ENCODE peak calls at places on chromosomes 7 and 10, in eight cellular contexts. K, L, J, D, I, F, R and B are unnamed samples.

GRCh38 chr10:15896654-15897053 is 36.3 kb upstream of the MINDY3 start:
- DNase-seq in I (no peak), K (no peak), D (no peak), L (no peak), R (no peak), F (no peak), J (no peak), B (no peak)

GRCh38 chr10:102230861-102231356 is 4.8 kb downstream of the ELOVL3 start:
- DNase-seq in J (peak), D (no peak), R (peak), K (peak), I (peak), F (no peak), L (peak), B (no peak)

GRCh38 chr10:125795111-125795510 is 19.5 kb upstream of the MMP21 start:
- DNase-seq in J (no peak), R (no peak), F (peak), K (no peak), D (no peak), L (no peak), I (no peak), B (no peak)

GRCh38 chr7:99109108-99110051 is 34.5 kb downstream of the SMURF1 start:
- DNase-seq in D (peak), L (no peak), K (peak), F (peak), J (peak), R (no peak), I (no peak), B (peak)

GRCh38 chr7:104160375-104160774 is 47.4 kb downstream of the ORC5 start:
- DNase-seq in I (no peak), R (no peak), K (no peak), J (no peak), D (no peak), L (peak), F (no peak), B (peak)

GRCh38 chr7:101465576-101466196 is 103.0 kb downstream of the COL26A1 start:
- DNase-seq in D (no peak), R (no peak), I (no peak), L (no peak), F (no peak), K (no peak), J (no peak), B (peak)

GRCh38 chr10:71663311-71663710 is 56.3 kb downstream of the C10orf105 start:
- DNase-seq in R (no peak), L (no peak), I (no peak), J (no peak), K (no peak), F (no peak), D (no peak), B (no peak)

GRCh38 chr7:97346349-97346748 is 228.9 kb downstream of the SDHAF3 start:
- DNase-seq in J (no peak), I (no peak), F (no peak), D (no peak), L (no peak), K (no peak), R (no peak), B (no peak)

GRCh38 chr7:13069832-13070231 is 382.4 kb downstream of the ARL4A start:
- DNase-seq in D (no peak), F (no peak), K (no peak), I (no peak), J (no peak), L (no peak), R (no peak), B (no peak)

GRCh38 chr10:21694646-21695045 is 160.6 kb downstream of the MLLT10 start:
- DNase-seq in F (no peak), L (no peak), R (no peak), J (no peak), I (no peak), K (no peak), D (peak), B (no peak)

GRCh38 chr7:124649397-124650029 is 116.1 kb downstream of the GPR37 start:
- DNase-seq in F (no peak), L (no peak), J (no peak), K (no peak), I (no peak), R (no peak), D (no peak), B (no peak)

GRCh38 chr7:120920588-120920987 is 30.0 kb upstream of the ING3 start:
- DNase-seq in I (no peak), J (no peak), K (no peak), D (no peak), L (no peak), F (no peak), R (no peak), B (no peak)

DNA sequence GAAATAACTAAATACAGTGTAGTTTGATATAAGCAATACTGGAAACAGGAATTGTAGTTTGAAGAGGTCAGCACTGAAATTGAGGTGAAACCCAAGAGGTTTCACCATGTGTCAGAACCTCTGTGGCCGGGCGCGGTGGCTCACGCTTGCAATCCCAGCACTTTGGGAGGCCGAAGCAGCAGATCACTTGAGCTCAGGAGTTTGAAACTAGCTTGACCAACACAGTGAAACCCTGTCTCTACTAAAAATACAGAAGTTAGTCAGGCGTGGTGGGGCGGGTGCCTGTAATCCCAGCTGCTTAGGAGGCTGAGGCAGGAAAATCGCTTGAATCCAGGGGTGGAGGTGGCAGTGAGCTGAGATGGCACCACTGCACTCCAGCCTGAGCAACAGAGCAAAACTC is 13.7 kb downstream of the AHCYL2 start:
- DNase-seq in D (no peak), R (no peak), K (no peak), F (no peak), J (no peak), L (no peak), I (no peak), B (no peak)
- H3K4me3 ChIP-seq in D (no peak), R (no peak), K (no peak), F (no peak), J (no peak), L (no peak), I (no peak), B (no peak)

DNA sequence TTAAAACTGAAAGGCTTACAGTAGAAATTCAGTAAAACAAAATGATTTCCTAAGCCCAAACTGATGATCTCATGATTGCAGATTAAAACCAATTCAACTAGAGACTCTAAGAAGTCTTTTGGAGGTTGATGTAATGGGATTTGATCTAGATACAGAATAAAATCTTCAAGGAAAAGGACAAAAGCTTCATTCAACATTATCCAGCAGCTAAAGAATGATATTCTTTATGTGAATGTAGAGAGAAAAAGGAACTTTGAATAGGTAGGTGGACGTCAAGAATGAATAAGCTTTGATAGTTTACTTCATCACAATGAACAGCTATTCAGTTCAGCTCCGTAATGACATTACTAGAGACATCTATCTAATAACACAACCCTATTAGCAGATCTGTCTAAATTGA is 744.4 kb downstream of the PHTF2 start:
- DNase-seq in F (no peak), I (no peak), K (no peak), L (no peak), D (no peak), J (no peak), R (no peak), B (no peak)
- H3K4me3 ChIP-seq in F (no peak), I (no peak), K (no peak), L (no peak), D (no peak), J (no peak), R (no peak), B (no peak)

GRCh38 chr7:3201306-3201705 is 99.7 kb upstream of the SDK1 start:
- DNase-seq in F (no peak), I (no peak), K (no peak), D (no peak), J (no peak), R (no peak), L (no peak), B (no peak)

GRCh38 chr7:3198316-3198715 is 102.7 kb upstream of the SDK1 start:
- DNase-seq in L (no peak), J (no peak), D (no peak), I (no peak), K (no peak), R (no peak), F (no peak), B (no peak)

GRCh38 chr7:3197567-3198212 is 103.4 kb upstream of the SDK1 start:
- DNase-seq in F (no peak), I (no peak), J (no peak), R (no peak), L (no peak), K (no peak), D (no peak), B (no peak)

GRCh38 chr7:3201937-3202715 is 98.9 kb upstream of the SDK1 start:
- DNase-seq in R (no peak), K (no peak), D (no peak), J (no peak), I (no peak), F (no peak), L (no peak), B (no peak)

DNA sequence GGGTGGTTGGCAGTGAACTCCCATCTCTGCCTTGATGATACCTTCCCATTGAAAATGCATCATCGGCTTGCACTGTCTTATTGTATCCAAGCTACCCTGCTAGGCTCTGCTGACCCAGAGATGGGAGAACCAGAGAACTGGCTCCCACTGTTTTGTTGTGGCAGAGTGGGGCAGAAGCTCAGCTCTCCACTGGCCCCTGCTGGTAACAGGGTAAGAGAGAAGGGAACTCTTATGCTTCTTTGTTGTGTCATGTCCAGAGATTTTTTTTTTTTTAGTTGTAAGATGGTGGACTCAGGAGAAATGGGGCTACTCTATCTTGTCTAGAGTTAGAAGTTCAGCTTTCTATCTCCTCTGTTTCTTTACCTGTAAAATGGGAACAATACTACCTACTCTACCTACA is 100.5 kb upstream of the SDK1 start:
- DNase-seq in K (no peak), L (peak), D (peak), R (no peak), F (no peak), J (no peak), I (no peak), B (peak)
- H3K4me3 ChIP-seq in K (no peak), L (no peak), D (no peak), R (no peak), F (no peak), J (no peak), I (no peak), B (no peak)

GRCh38 chr10:35208949-35209613 is 82.4 kb downstream of the CREM start:
- DNase-seq in I (no peak), D (no peak), L (no peak), K (no peak), R (no peak), F (no peak), J (no peak), B (no peak)
- H3K4me3 ChIP-seq in I (no peak), D (no peak), L (no peak), K (no peak), R (no peak), F (no peak), J (no peak), B (no peak)

DNA sequence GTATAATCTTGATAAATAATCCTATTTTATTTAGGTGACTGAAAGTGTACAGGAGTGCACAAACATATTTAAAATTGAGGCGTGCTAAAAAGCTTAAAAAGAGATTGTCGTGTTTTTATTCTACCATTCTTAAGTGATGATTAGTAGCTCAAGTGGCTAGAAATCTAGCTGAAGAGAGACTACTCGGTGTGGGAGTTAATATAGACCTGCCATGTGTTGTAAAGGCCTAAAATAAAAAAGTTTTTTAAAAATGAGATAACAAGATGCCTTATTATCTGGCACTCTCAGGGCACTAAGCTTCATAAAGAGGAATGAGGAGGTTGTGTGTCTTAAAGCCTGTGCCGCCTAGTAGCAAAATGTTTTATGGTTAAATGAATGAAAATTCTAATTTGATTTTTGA is 1.7 kb downstream of the CAPZA2 start:
- DNase-seq in I (no peak), L (no peak), D (peak), F (no peak), R (no peak), K (no peak), J (no peak), B (no peak)
- H3K4me3 ChIP-seq in I (peak), L (peak), D (peak), F (peak), R (no peak), K (peak), J (peak), B (peak)